ENCODE peak calls at places on chromosome 14, in four cellular contexts. One of them, this sample, is unnamed.

GRCh38 chr14:93691042-93691780 is 97.1 kb downstream of the PRIMA1 start:
- DNase-seq in endothelial cell: no peak
- DNase-seq in effector CD4-positive, alpha-beta T cell: no peak
- DNase-seq in iPS DF 19.7: no peak
- DNase-seq in this sample: no peak

GRCh38 chr14:56247495-56248087 is 129.4 kb downstream of the PELI2 start:
- DNase-seq in endothelial cell: no peak
- DNase-seq in effector CD4-positive, alpha-beta T cell: no peak
- DNase-seq in iPS DF 19.7: no peak
- DNase-seq in this sample: no peak

GRCh38 chr14:35403085-35403396 is 1.5 kb downstream of the NFKBIA start:
- DNase-seq in effector CD4-positive, alpha-beta T cell: peak
- DNase-seq in endothelial cell: no peak
- DNase-seq in iPS DF 19.7: no peak
- DNase-seq in this sample: no peak

GRCh38 chr14:76647699-76648298 is 113.5 kb upstream of the VASH1 start:
- DNase-seq in iPS DF 19.7: peak
- DNase-seq in effector CD4-positive, alpha-beta T cell: no peak
- DNase-seq in endothelial cell: peak
- DNase-seq in this sample: no peak

GRCh38 chr14:105436891-105437722 is 17.5 kb downstream of the MTA1 start:
- DNase-seq in effector CD4-positive, alpha-beta T cell: no peak
- DNase-seq in endothelial cell: no peak
- DNase-seq in iPS DF 19.7: no peak
- DNase-seq in this sample: no peak

GRCh38 chr14:101500061-101500460 is 61.2 kb upstream of the DIO3 start:
- DNase-seq in iPS DF 19.7: no peak
- DNase-seq in effector CD4-positive, alpha-beta T cell: no peak
- DNase-seq in endothelial cell: no peak
- DNase-seq in this sample: no peak

GRCh38 chr14:100554082-100554677 is 33.0 kb downstream of the BEGAIN start:
- DNase-seq in endothelial cell: no peak
- DNase-seq in effector CD4-positive, alpha-beta T cell: no peak
- DNase-seq in iPS DF 19.7: no peak
- DNase-seq in this sample: no peak

GRCh38 chr14:91341331-91342242 is 76.0 kb downstream of the CCDC88C start:
- DNase-seq in effector CD4-positive, alpha-beta T cell: no peak
- DNase-seq in iPS DF 19.7: no peak
- DNase-seq in endothelial cell: no peak
- DNase-seq in this sample: no peak

This sample was measured in esophagus muscularis mucosa.